ENCODE peak calls at places on chromosome 1, in eight cellular contexts. K, V, H, Q, G, R, Y and T are unnamed samples.

GRCh38 chr1:203281033-203281432 is 24.3 kb upstream of the BTG2 start:
- DNase-seq in V (no peak), Y (no peak), R (no peak), H (no peak), K (no peak), Q (peak), G (no peak), T (no peak)

GRCh38 chr1:157648317-157648716 is 50.4 kb upstream of the FCRL4 start:
- DNase-seq in Y (no peak), G (no peak), V (no peak), Q (no peak), K (no peak), H (no peak), R (no peak), T (no peak)

GRCh38 chr1:21666572-21667320 is 2.4 kb downstream of the RAP1GAP start:
- DNase-seq in K (no peak), Y (no peak), H (peak), V (no peak), R (no peak), G (no peak), Q (no peak), T (no peak)

GRCh38 chr1:177858222-177858894 is 111.5 kb downstream of the SEC16B start:
- DNase-seq in R (no peak), V (no peak), Q (no peak), H (no peak), G (no peak), K (peak), Y (no peak), T (no peak)

GRCh38 chr1:37043101-37043500 is 8.8 kb upstream of the GRIK3 start:
- DNase-seq in R (no peak), Y (no peak), V (no peak), Q (no peak), G (no peak), K (no peak), H (no peak), T (no peak)

GRCh38 chr1:88729297-88729696 is 45.2 kb downstream of the PKN2 start:
- DNase-seq in H (no peak), G (no peak), R (no peak), K (no peak), Q (no peak), Y (no peak), V (no peak), T (no peak)

GRCh38 chr1:21966247-21967000 is 10.4 kb upstream of the CELA3B start:
- DNase-seq in K (peak), G (no peak), V (no peak), Y (no peak), Q (no peak), R (no peak), H (no peak), T (peak)

GRCh38 chr1:27600500-27601175 is 3.3 kb downstream of the AHDC1 start:
- DNase-seq in Q (peak), V (no peak), R (no peak), Y (no peak), G (no peak), K (peak), H (no peak), T (no peak)

GRCh38 chr1:15442759-15443158 is 4.5 kb downstream of the CTRC start:
- DNase-seq in H (no peak), K (no peak), R (no peak), V (no peak), G (no peak), Q (no peak), Y (no peak), T (no peak)